ENCODE peak calls at places on chromosome 2, in four cellular contexts. One of them, this sample, is unnamed.

GRCh38 chr2:218865396-218865795 is 5.8 kb downstream of the WNT6 start:
- DNase-seq in SK-N-SH: peak
- DNase-seq in GM12878: no peak
- DNase-seq in HepG2: no peak
- DNase-seq in this sample: no peak

GRCh38 chr2:27653397-27653796 is 10.0 kb downstream of the SUPT7L start:
- DNase-seq in GM12878: no peak
- DNase-seq in SK-N-SH: no peak
- DNase-seq in HepG2: no peak
- DNase-seq in this sample: no peak

GRCh38 chr2:119158563-119159347 is at the start of gene C1QL2:
- DNase-seq in GM12878: no peak
- DNase-seq in SK-N-SH: peak
- DNase-seq in HepG2: no peak
- DNase-seq in this sample: peak

GRCh38 chr2:170656669-170657068 is 58.5 kb upstream of the SP5 start:
- DNase-seq in HepG2: no peak
- DNase-seq in SK-N-SH: no peak
- DNase-seq in GM12878: no peak
- DNase-seq in this sample: no peak

GRCh38 chr2:102439065-102439695 is 16.2 kb downstream of the IL18RAP start:
- DNase-seq in SK-N-SH: no peak
- DNase-seq in GM12878: no peak
- DNase-seq in HepG2: peak
- DNase-seq in this sample: peak

GRCh38 chr2:229301229-229301628 is 30.1 kb upstream of the PID1 start:
- DNase-seq in HepG2: no peak
- DNase-seq in SK-N-SH: no peak
- DNase-seq in GM12878: no peak
- DNase-seq in this sample: no peak

GRCh38 chr2:172674034-172674967 is 61.3 kb upstream of the RAPGEF4 start:
- DNase-seq in SK-N-SH: no peak
- DNase-seq in HepG2: no peak
- DNase-seq in GM12878: no peak
- DNase-seq in this sample: no peak

GRCh38 chr2:9298583-9298982 is 92.0 kb downstream of the ASAP2 start:
- DNase-seq in SK-N-SH: no peak
- DNase-seq in GM12878: no peak
- DNase-seq in HepG2: no peak
- DNase-seq in this sample: no peak

GRCh38 chr2:222827417-222827816 is 33.4 kb upstream of the ACSL3 start:
- DNase-seq in GM12878: no peak
- DNase-seq in SK-N-SH: no peak
- DNase-seq in HepG2: no peak
- DNase-seq in this sample: no peak

GRCh38 chr2:8090748-8091700 is 590.8 kb upstream of the ID2 start:
- DNase-seq in SK-N-SH: no peak
- DNase-seq in HepG2: peak
- DNase-seq in GM12878: peak
- DNase-seq in this sample: peak

GRCh38 chr2:152407204-152407721 is 72.3 kb downstream of the FMNL2 start:
- DNase-seq in SK-N-SH: peak
- DNase-seq in GM12878: peak
- DNase-seq in HepG2: no peak
- DNase-seq in this sample: peak

GRCh38 chr2:28391564-28392296 is 928 bp upstream of the FOSL2 start:
- DNase-seq in GM12878: no peak
- DNase-seq in SK-N-SH: peak
- DNase-seq in HepG2: peak
- DNase-seq in this sample: peak

GRCh38 chr2:71941731-71942575 is 205.7 kb downstream of the CYP26B1 start:
- DNase-seq in GM12878: no peak
- DNase-seq in SK-N-SH: no peak
- DNase-seq in HepG2: no peak
- DNase-seq in this sample: no peak

GRCh38 chr2:172972005-172972619 is 103.5 kb upstream of the MAP3K20 start:
- DNase-seq in HepG2: peak
- DNase-seq in SK-N-SH: peak
- DNase-seq in GM12878: no peak
- DNase-seq in this sample: peak

GRCh38 chr2:70903641-70904340 is 31.9 kb upstream of the ATP6V1B1 start:
- DNase-seq in HepG2: no peak
- DNase-seq in SK-N-SH: no peak
- DNase-seq in GM12878: no peak
- DNase-seq in this sample: no peak

GRCh38 chr2:73970850-73971471 is 13.7 kb upstream of the TET3 start:
- DNase-seq in GM12878: peak
- DNase-seq in HepG2: peak
- DNase-seq in SK-N-SH: peak
- DNase-seq in this sample: no peak

GRCh38 chr2:62920070-62920469 is 130.6 kb upstream of the OTX1 start:
- DNase-seq in GM12878: no peak
- DNase-seq in HepG2: no peak
- DNase-seq in SK-N-SH: no peak
- DNase-seq in this sample: no peak

GRCh38 chr2:44354761-44355160 is 6.5 kb downstream of the PREPL start:
- DNase-seq in HepG2: no peak
- DNase-seq in GM12878: no peak
- DNase-seq in SK-N-SH: no peak
- DNase-seq in this sample: no peak

GRCh38 chr2:66362651-66363050 is 72.3 kb upstream of the MEIS1 start:
- DNase-seq in SK-N-SH: no peak
- DNase-seq in GM12878: no peak
- DNase-seq in HepG2: no peak
- DNase-seq in this sample: no peak

GRCh38 chr2:221129657-221130056 is 442.4 kb downstream of the EPHA4 start:
- DNase-seq in SK-N-SH: no peak
- DNase-seq in HepG2: no peak
- DNase-seq in GM12878: no peak
- DNase-seq in this sample: no peak

GRCh38 chr2:218368150-218368528 is 11.5 kb downstream of the CATIP start:
- DNase-seq in GM12878: no peak
- DNase-seq in SK-N-SH: no peak
- DNase-seq in HepG2: no peak
- DNase-seq in this sample: no peak

GRCh38 chr2:60868589-60869273 is 12.6 kb upstream of the REL start:
- DNase-seq in SK-N-SH: no peak
- DNase-seq in GM12878: no peak
- DNase-seq in HepG2: no peak
- DNase-seq in this sample: no peak

GRCh38 chr2:60862642-60863041 is 18.7 kb upstream of the REL start:
- DNase-seq in HepG2: no peak
- DNase-seq in GM12878: no peak
- DNase-seq in SK-N-SH: no peak
- DNase-seq in this sample: no peak

GRCh38 chr2:60867007-60867406 is 14.4 kb upstream of the REL start:
- DNase-seq in GM12878: no peak
- DNase-seq in HepG2: no peak
- DNase-seq in SK-N-SH: no peak
- DNase-seq in this sample: no peak

GRCh38 chr2:60872510-60872928 is 8.9 kb upstream of the REL start:
- DNase-seq in SK-N-SH: no peak
- DNase-seq in GM12878: peak
- DNase-seq in HepG2: no peak
- DNase-seq in this sample: no peak

GRCh38 chr2:60867848-60868247 is 13.5 kb upstream of the REL start:
- DNase-seq in SK-N-SH: no peak
- DNase-seq in GM12878: no peak
- DNase-seq in HepG2: no peak
- DNase-seq in this sample: no peak
- TF ChIP-seq PBX3 in SK-N-SH: no peak
- TF ChIP-seq PBX3 in GM12878: no peak
- TF ChIP-seq PBX3 in HepG2: no peak
- TF ChIP-seq PBX3 in this sample: no peak

GRCh38 chr2:239937866-239938640 is 87.1 kb downstream of the NDUFA10 start:
- DNase-seq in SK-N-SH: no peak
- DNase-seq in GM12878: no peak
- DNase-seq in HepG2: no peak
- DNase-seq in this sample: no peak

GRCh38 chr2:239936838-239937581 is 88.1 kb downstream of the NDUFA10 start:
- DNase-seq in SK-N-SH: no peak
- DNase-seq in GM12878: no peak
- DNase-seq in HepG2: no peak
- DNase-seq in this sample: no peak

GRCh38 chr2:239932881-239933735 is 92.0 kb downstream of the NDUFA10 start:
- DNase-seq in HepG2: no peak
- DNase-seq in GM12878: no peak
- DNase-seq in SK-N-SH: no peak
- DNase-seq in this sample: no peak

GRCh38 chr2:239935789-239936758 is 89.1 kb downstream of the NDUFA10 start:
- DNase-seq in GM12878: no peak
- DNase-seq in SK-N-SH: no peak
- DNase-seq in HepG2: peak
- DNase-seq in this sample: no peak

GRCh38 chr2:239934571-239935171 is 90.5 kb downstream of the NDUFA10 start:
- DNase-seq in GM12878: no peak
- DNase-seq in SK-N-SH: peak
- DNase-seq in HepG2: peak
- DNase-seq in this sample: no peak
- TF ChIP-seq PBX3 in GM12878: no peak
- TF ChIP-seq PBX3 in SK-N-SH: no peak
- TF ChIP-seq PBX3 in HepG2: no peak
- TF ChIP-seq PBX3 in this sample: no peak

DNA sequence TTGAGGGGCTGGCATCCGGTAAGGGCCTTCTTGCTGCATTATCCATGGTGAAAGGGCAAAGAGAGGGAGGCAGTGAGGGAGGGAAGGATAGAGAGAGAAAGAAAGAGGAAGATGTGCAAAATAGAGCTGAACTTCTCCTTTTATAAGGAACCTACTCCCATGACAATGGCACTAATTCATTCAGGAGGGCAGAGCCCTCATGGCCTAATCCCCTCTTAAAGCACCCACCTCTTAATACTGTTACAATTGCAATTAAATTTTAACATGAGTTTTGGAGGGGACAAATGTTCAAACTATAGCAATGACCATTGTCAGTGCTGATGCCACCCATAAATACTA is 60.2 kb downstream of the CXCR4 start:
- DNase-seq in SK-N-SH: no peak
- DNase-seq in HepG2: no peak
- DNase-seq in GM12878: no peak
- DNase-seq in this sample: no peak
- TF ChIP-seq PBX3 in SK-N-SH: no peak
- TF ChIP-seq PBX3 in HepG2: no peak
- TF ChIP-seq PBX3 in GM12878: no peak
- TF ChIP-seq PBX3 in this sample: no peak

GRCh38 chr2:52563144-52563543 is 1204.5 kb upstream of the CHAC2 start:
- DNase-seq in GM12878: no peak
- DNase-seq in SK-N-SH: no peak
- DNase-seq in HepG2: no peak
- DNase-seq in this sample: no peak
- TF ChIP-seq PBX3 in GM12878: no peak
- TF ChIP-seq PBX3 in SK-N-SH: no peak
- TF ChIP-seq PBX3 in HepG2: no peak
- TF ChIP-seq PBX3 in this sample: no peak

DNA sequence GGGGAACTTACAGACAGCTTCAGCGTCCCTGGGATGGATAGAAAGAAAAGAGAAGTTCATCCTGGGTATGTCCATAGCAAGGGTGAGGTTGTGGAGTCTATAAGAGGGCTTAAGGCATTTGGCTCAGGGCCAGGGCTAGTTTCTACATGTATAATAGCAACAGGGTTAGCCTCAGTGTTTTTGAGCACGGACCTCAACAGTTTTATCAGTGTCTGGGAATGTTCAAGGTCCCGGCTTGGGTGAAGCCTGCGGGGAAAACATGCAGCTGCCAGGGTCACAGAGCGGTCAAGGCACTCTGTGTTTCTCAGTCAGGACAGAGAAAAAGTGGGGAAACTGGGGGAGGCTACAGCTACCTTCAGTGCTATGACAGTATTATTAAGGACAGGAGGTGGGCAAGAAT is 427.7 kb upstream of the HS6ST1 start:
- DNase-seq in HepG2: peak
- DNase-seq in GM12878: no peak
- DNase-seq in SK-N-SH: no peak
- DNase-seq in this sample: no peak
- TF ChIP-seq PBX3 in HepG2: no peak
- TF ChIP-seq PBX3 in GM12878: no peak
- TF ChIP-seq PBX3 in SK-N-SH: no peak
- TF ChIP-seq PBX3 in this sample: no peak

GRCh38 chr2:176552456-176553135 is 283.4 kb downstream of the MTX2 start:
- DNase-seq in SK-N-SH: no peak
- DNase-seq in GM12878: no peak
- DNase-seq in HepG2: no peak
- DNase-seq in this sample: no peak
- TF ChIP-seq PBX3 in SK-N-SH: no peak
- TF ChIP-seq PBX3 in GM12878: no peak
- TF ChIP-seq PBX3 in HepG2: no peak
- TF ChIP-seq PBX3 in this sample: no peak

GRCh38 chr2:232308986-232309385 is 69.6 kb upstream of the ALPP start:
- DNase-seq in HepG2: no peak
- DNase-seq in GM12878: no peak
- DNase-seq in SK-N-SH: no peak
- DNase-seq in this sample: no peak

GRCh38 chr2:232307854-232308253 is 70.7 kb upstream of the ALPP start:
- DNase-seq in SK-N-SH: no peak
- DNase-seq in GM12878: no peak
- DNase-seq in HepG2: no peak
- DNase-seq in this sample: no peak

GRCh38 chr2:232309592-232309991 is 69.0 kb upstream of the ALPP start:
- DNase-seq in HepG2: no peak
- DNase-seq in SK-N-SH: no peak
- DNase-seq in GM12878: no peak
- DNase-seq in this sample: no peak

GRCh38 chr2:232310690-232311089 is 67.9 kb upstream of the ALPP start:
- DNase-seq in GM12878: no peak
- DNase-seq in HepG2: no peak
- DNase-seq in SK-N-SH: no peak
- DNase-seq in this sample: no peak

GRCh38 chr2:232310189-232310588 is 68.4 kb upstream of the ALPP start:
- DNase-seq in GM12878: no peak
- DNase-seq in SK-N-SH: no peak
- DNase-seq in HepG2: no peak
- DNase-seq in this sample: no peak
- TF ChIP-seq PBX3 in GM12878: no peak
- TF ChIP-seq PBX3 in SK-N-SH: no peak
- TF ChIP-seq PBX3 in HepG2: no peak
- TF ChIP-seq PBX3 in this sample: no peak

This sample was measured in A549.